ENCODE peak calls at places on chromosomes 11 and 22, in seven cellular contexts. I is stimulated activated CD4-positive, alpha-beta T cell treated with anti-CD3 and anti-CD28 coated beads, Interleukin-2, amount 100 ng/mL, for 24 hours; E is right atrium auricular region; D is mesendoderm; C is fibroblast of the conjunctiva; L is adipocyte; Q is Kasumi-1. K is an unnamed sample.

GRCh38 chr11:128948583-128948982 is 5.9 kb upstream of the TP53AIP1 start:
- DNase-seq in E (no peak), L (no peak), C (no peak), Q (peak; percentile 7), I (no peak), D (peak; percentile 37), K (no peak)

GRCh38 chr11:125369808-125370207 is 126.3 kb downstream of the FEZ1 start:
- DNase-seq in L (no peak), E (no peak), I (no peak), C (no peak), Q (no peak), D (peak; percentile 72), K (peak; percentile 27)

GRCh38 chr11:83054001-83054400 is 17.7 kb downstream of the RAB30 start:
- DNase-seq in I (no peak), C (no peak), D (no peak), E (no peak), L (no peak), Q (peak; percentile 11), K (no peak)

GRCh38 chr22:47116426-47117341 is 354.2 kb downstream of the TBC1D22A start:
- DNase-seq in E (no peak), I (no peak), Q (no peak), L (no peak), D (no peak), C (no peak), K (no peak)

GRCh38 chr11:77401486-77402217 is 72.2 kb downstream of the PAK1 start:
- DNase-seq in I (no peak), Q (no peak), L (no peak), E (no peak), C (no peak), D (no peak), K (no peak)

GRCh38 chr11:1830119-1830499 is 4.7 kb upstream of the SYT8 start:
- DNase-seq in C (no peak), E (no peak), L (no peak), D (no peak), Q (no peak), I (no peak), K (peak; percentile 39)

GRCh38 chr11:76008474-76008873 is 193.5 kb downstream of the UVRAG start:
- DNase-seq in D (no peak), I (no peak), Q (no peak), C (no peak), E (no peak), L (peak; percentile 51), K (no peak)

GRCh38 chr22:42645938-42646568 is 3.1 kb downstream of the CYB5R3 start:
- DNase-seq in I (no peak), C (no peak), L (no peak), E (no peak), Q (no peak), D (no peak), K (no peak)

GRCh38 chr11:15605094-15605493 is 490.4 kb downstream of the INSC start:
- DNase-seq in L (no peak), Q (no peak), I (no peak), D (no peak), E (no peak), C (no peak), K (no peak)

GRCh38 chr22:38789606-38790005 is 4.3 kb downstream of the DNAL4 start:
- DNase-seq in L (no peak), I (no peak), E (no peak), Q (no peak), C (no peak), D (no peak), K (no peak)

GRCh38 chr11:82927264-82927880 is 25.8 kb downstream of the DDIAS start:
- DNase-seq in E (no peak), I (no peak), L (peak; percentile 89), D (peak; percentile 54), Q (peak; percentile 66), C (peak; percentile 38), K (no peak)

GRCh38 chr11:71078482-71078881 is 173.9 kb downstream of the SHANK2 start:
- DNase-seq in I (no peak), C (no peak), E (no peak), L (no peak), Q (no peak), D (peak; percentile 71), K (peak; percentile 22)

GRCh38 chr11:129960216-129961214 is 42.1 kb downstream of the PRDM10 start:
- DNase-seq in E (no peak), Q (no peak), L (peak; percentile 59), D (no peak), C (peak; percentile 45), I (no peak), K (no peak)